ENCODE peak calls at places on chromosomes 1 and 21, in six cellular contexts. B is astrocyte of the spinal cord, T is psoas muscle, I is cardiac muscle cell, G is tibial artery, N is GM10248. O is an unnamed sample.

GRCh38 chr21:33286600-33287456 is 20.7 kb downstream of the IL10RB start:
- DNase-seq in B (peak), T (no peak), I (peak), G (no peak), N (no peak), O (peak)

GRCh38 chr1:40742363-40743061 is 41.1 kb upstream of the KCNQ4 start:
- DNase-seq in B (no peak), T (no peak), I (no peak), G (no peak), N (no peak), O (peak)

GRCh38 chr1:108512239-108513071 is 47.4 kb upstream of the EEIG2 start:
- DNase-seq in B (peak), T (no peak), I (peak), G (no peak), N (no peak), O (peak)

GRCh38 chr1:67717876-67718275 is 32.9 kb downstream of the GADD45A start:
- DNase-seq in B (no peak), T (no peak), I (no peak), G (no peak), N (no peak), O (no peak)

GRCh38 chr21:15221799-15222386 is 157.1 kb upstream of the NRIP1 start:
- DNase-seq in B (peak), T (peak), I (peak), G (no peak), N (no peak), O (peak)

GRCh38 chr1:23422313-23422877 is 2.2 kb downstream of the TCEA3 start:
- DNase-seq in B (peak), T (peak), I (peak), G (peak), N (no peak), O (peak)

GRCh38 chr1:113783254-113784103 is 24.2 kb upstream of the PHTF1 start:
- DNase-seq in B (peak), T (no peak), I (peak), G (no peak), N (peak), O (peak)

GRCh38 chr1:222288056-222288455 is 259.8 kb downstream of the HHIPL2 start:
- DNase-seq in B (peak), T (no peak), I (no peak), G (no peak), N (no peak), O (peak)

GRCh38 chr1:228098323-228098931 is 4.7 kb downstream of the C1orf35 start:
- DNase-seq in B (no peak), T (peak), I (no peak), G (peak), N (peak), O (no peak)

GRCh38 chr1:228332797-228333738 is 73.6 kb downstream of the TRIM11 start:
- DNase-seq in B (no peak), T (peak), I (no peak), G (peak), N (no peak), O (no peak)

GRCh38 chr1:150213170-150214098 is 22.5 kb downstream of the ANP32E start:
- DNase-seq in B (peak), T (peak), I (peak), G (peak), N (peak), O (peak)
- TF ChIP-seq CTCF in B (peak), T (no peak), I (peak), G (no peak), N (peak), O (peak)

GRCh38 chr1:198086051-198086745 is 70.6 kb upstream of the NEK7 start:
- DNase-seq in B (no peak), T (no peak), I (no peak), G (no peak), N (no peak), O (no peak)

GRCh38 chr1:198087831-198088230 is 69.0 kb upstream of the NEK7 start:
- DNase-seq in B (no peak), T (no peak), I (no peak), G (no peak), N (no peak), O (no peak)

GRCh38 chr1:198084509-198084908 is 72.3 kb upstream of the NEK7 start:
- DNase-seq in B (no peak), T (no peak), I (no peak), G (no peak), N (no peak), O (no peak)

GRCh38 chr1:198083549-198083948 is 73.2 kb upstream of the NEK7 start:
- DNase-seq in B (no peak), T (no peak), I (no peak), G (no peak), N (no peak), O (no peak)

GRCh38 chr1:198088360-198089071 is 68.3 kb upstream of the NEK7 start:
- DNase-seq in B (peak), T (no peak), I (peak), G (no peak), N (peak), O (peak)
- TF ChIP-seq CTCF in B (peak), T (peak), I (peak), G (peak), N (peak), O (peak)

DNA sequence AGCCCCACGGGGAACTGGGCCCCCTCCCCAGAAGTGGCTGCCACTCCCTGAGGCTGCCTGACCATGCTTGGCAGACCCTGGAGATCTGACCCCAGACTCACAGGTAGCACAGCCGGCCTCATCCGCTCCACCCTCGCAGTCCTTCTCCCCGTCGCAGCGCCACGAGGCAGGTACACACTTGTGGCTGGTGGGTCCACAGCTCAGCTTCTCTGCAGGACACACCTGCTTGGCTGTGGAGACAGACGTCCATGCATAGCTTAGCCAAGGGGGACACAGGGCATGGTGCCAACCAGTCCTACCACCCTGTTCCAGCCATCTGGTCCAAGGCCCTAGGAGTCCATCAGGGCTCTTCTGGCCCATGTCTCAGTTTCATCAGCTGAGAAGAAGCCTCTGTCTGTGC is 42.2 kb upstream of the MAGOH start:
- DNase-seq in B (no peak), T (no peak), I (no peak), G (no peak), N (no peak), O (no peak)
- TF ChIP-seq CTCF in B (no peak), T (no peak), I (no peak), G (no peak), N (no peak), O (no peak)

GRCh38 chr1:91501527-91501859 is 842 bp downstream of the CDC7 start:
- DNase-seq in B (peak), T (no peak), I (peak), G (no peak), N (peak), O (peak)
- TF ChIP-seq CTCF in B (no peak), T (no peak), I (no peak), G (no peak), N (no peak), O (no peak)

GRCh38 chr1:209622841-209623829 is 29.1 kb downstream of the LAMB3 start:
- DNase-seq in B (no peak), T (no peak), I (no peak), G (no peak), N (no peak), O (no peak)
- TF ChIP-seq CTCF in B (no peak), T (no peak), I (no peak), G (no peak), N (no peak), O (no peak)

GRCh38 chr21:44011774-44012473 is at the start of gene TRAPPC10:
- DNase-seq in B (peak), T (peak), I (peak), G (peak), N (peak), O (peak)

GRCh38 chr21:44013380-44014088 is 1.4 kb downstream of the TRAPPC10 start:
- DNase-seq in B (no peak), T (no peak), I (no peak), G (no peak), N (peak), O (peak)

GRCh38 chr21:44010429-44010828 is 1.7 kb upstream of the TRAPPC10 start:
- DNase-seq in B (peak), T (no peak), I (no peak), G (no peak), N (no peak), O (no peak)

GRCh38 chr21:44011123-44011773 is 861 bp upstream of the TRAPPC10 start:
- DNase-seq in B (peak), T (no peak), I (no peak), G (no peak), N (no peak), O (peak)

GRCh38 chr21:44012474-44013379 is 618 bp downstream of the TRAPPC10 start:
- DNase-seq in B (no peak), T (peak), I (peak), G (peak), N (peak), O (peak)
- TF ChIP-seq CTCF in B (no peak), T (no peak), I (no peak), G (no peak), N (peak), O (no peak)

GRCh38 chr21:46265736-46266525 is 19.5 kb downstream of the MCM3AP start:
- DNase-seq in B (no peak), T (no peak), I (no peak), G (no peak), N (no peak), O (no peak)

GRCh38 chr21:46268371-46268770 is 17.0 kb downstream of the MCM3AP start:
- DNase-seq in B (no peak), T (no peak), I (no peak), G (no peak), N (no peak), O (no peak)

GRCh38 chr21:46273341-46273740 is 12.1 kb downstream of the MCM3AP start:
- DNase-seq in B (no peak), T (no peak), I (no peak), G (no peak), N (no peak), O (no peak)

GRCh38 chr21:46266946-46267345 is 18.5 kb downstream of the MCM3AP start:
- DNase-seq in B (no peak), T (no peak), I (no peak), G (no peak), N (no peak), O (no peak)

GRCh38 chr21:46269466-46269865 is 15.9 kb downstream of the MCM3AP start:
- DNase-seq in B (no peak), T (no peak), I (no peak), G (no peak), N (no peak), O (no peak)
- TF ChIP-seq CTCF in B (no peak), T (no peak), I (no peak), G (no peak), N (no peak), O (no peak)

DNA sequence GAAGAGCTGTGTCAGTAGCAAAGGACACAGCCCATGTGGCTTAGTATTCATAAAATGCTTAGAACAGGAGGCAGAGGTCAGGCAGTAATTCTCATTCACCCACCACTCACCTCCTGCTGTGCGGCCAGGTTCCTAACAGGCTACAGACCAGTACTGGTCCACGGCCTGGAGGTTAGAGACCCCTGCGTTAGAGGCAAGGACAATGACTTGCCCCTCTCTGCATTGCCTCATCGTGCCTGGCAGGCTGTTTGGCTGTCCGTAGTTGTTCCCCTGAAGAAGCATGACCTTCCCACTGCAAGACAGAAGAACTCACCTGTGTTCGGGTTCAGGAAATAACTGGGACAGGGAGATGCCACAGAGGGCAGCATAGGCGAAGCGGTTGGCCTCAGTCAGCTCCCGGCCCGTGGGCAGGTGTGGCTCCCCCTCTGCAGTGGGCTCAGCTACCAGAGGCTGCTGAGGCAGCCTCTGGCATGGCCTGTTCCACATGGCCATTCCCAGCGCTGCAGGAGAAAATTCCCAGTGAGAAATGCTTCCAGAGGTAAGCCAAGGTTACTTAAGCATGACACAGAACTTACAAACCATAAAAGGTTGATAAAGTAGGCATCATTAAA is 19.3 kb downstream of the TMCO4 start:
- DNase-seq in B (no peak), T (no peak), I (no peak), G (no peak), N (no peak), O (no peak)
- TF ChIP-seq CTCF in B (no peak), T (no peak), I (no peak), G (no peak), N (no peak), O (no peak)

O was measured in cardiac fibroblast.